ENCODE peak calls at places on chromosomes 4 and X, in four cellular contexts. B, A, D and R are unnamed samples.

GRCh38 chr4:10082047-10082446 is 34.6 kb downstream of the WDR1 start:
- DNase-seq in B (no peak), A (no peak), D (no peak), R (no peak)

GRCh38 chrX:119071381-119071780 is 1.4 kb upstream of the CT47C1 start:
- DNase-seq in B (no peak), A (no peak), D (no peak), R (no peak)

GRCh38 chrX:644304-645023 is 13.9 kb downstream of the SHOX start:
- DNase-seq in B (no peak), A (no peak), D (no peak), R (no peak)

GRCh38 chr4:152193059-152193458 is 342.8 kb downstream of the FBXW7 start:
- DNase-seq in B (no peak), A (no peak), D (peak), R (no peak)

GRCh38 chr4:42310343-42310742 is 86.9 kb upstream of the SHISA3 start:
- DNase-seq in B (no peak), A (no peak), D (no peak), R (no peak)

GRCh38 chrX:114675365-114675764 is 91.5 kb downstream of the HTR2C start:
- DNase-seq in B (peak), A (no peak), D (no peak), R (no peak)

GRCh38 chr4:46277165-46277951 is 112.6 kb downstream of the GABRA2 start:
- DNase-seq in B (no peak), A (no peak), D (no peak), R (no peak)

GRCh38 chr4:168636506-168637176 is 139.8 kb downstream of the PALLD start:
- DNase-seq in B (no peak), A (peak), D (peak), R (peak)

GRCh38 chr4:57591073-57591472 is 480.9 kb upstream of the IGFBP7 start:
- DNase-seq in B (no peak), A (no peak), D (no peak), R (no peak)

GRCh38 chrX:149682956-149683947 is 28.6 kb upstream of the MAGEA11 start:
- DNase-seq in B (no peak), A (no peak), D (no peak), R (no peak)

GRCh38 chrX:153598541-153599191 is at the start of gene CCNQ:
- DNase-seq in B (no peak), A (no peak), D (no peak), R (peak)

GRCh38 chr4:74009307-74009706 is 10.8 kb upstream of the CXCL5 start:
- DNase-seq in B (no peak), A (no peak), D (no peak), R (no peak)

GRCh38 chrX:41889317-41890025 is 33.9 kb downstream of the CASK start:
- DNase-seq in B (no peak), A (peak), D (no peak), R (peak)

GRCh38 chr4:138235419-138235952 is 6.7 kb downstream of the SLC7A11 start:
- DNase-seq in B (no peak), A (peak), D (peak), R (peak)